ENCODE peak calls at places on chromosomes 6 and 20, in six cellular contexts. S is tibial artery; C is CD4-positive, alpha-beta memory T cell; E is CD8-positive, alpha-beta memory T cell; H is iPS DF 6.9; U is dorsolateral prefrontal cortex. R is an unnamed sample.

GRCh38 chr6:149458196-149458595 is 26.6 kb downstream of the ZC3H12D start:
- DNase-seq in U (no peak), S (no peak), C (peak; percentile 17), E (no peak), H (no peak), R (no peak)

GRCh38 chr6:149190228-149190831 is 127.2 kb upstream of the TAB2 start:
- DNase-seq in C (peak; percentile 48), E (no peak), U (no peak), H (peak; percentile 39), S (no peak), R (peak; percentile 53)

GRCh38 chr6:52243282-52243893 is 912 bp downstream of the IL17F start:
- DNase-seq in E (no peak), S (no peak), C (no peak), H (no peak), U (no peak), R (no peak)

GRCh38 chr6:48658910-48659309 is 547.9 kb upstream of the PTCHD4 start:
- DNase-seq in S (no peak), U (no peak), E (no peak), C (no peak), H (no peak), R (no peak)

GRCh38 chr6:101663099-101663498 is 269.6 kb downstream of the GRIK2 start:
- DNase-seq in U (no peak), C (no peak), S (no peak), H (no peak), E (no peak), R (no peak)

GRCh38 chr6:11146117-11146826 is 34.7 kb upstream of the ERVFRD-1 start:
- DNase-seq in H (no peak), S (no peak), U (no peak), C (no peak), E (no peak), R (no peak)

GRCh38 chr20:10848810-10849370 is 175.1 kb upstream of the JAG1 start:
- DNase-seq in U (no peak), S (no peak), E (no peak), H (no peak), C (no peak), R (no peak)

GRCh38 chr6:169577974-169578373 is 123.9 kb downstream of the WDR27 start:
- DNase-seq in C (no peak), U (no peak), H (no peak), E (no peak), S (no peak), R (no peak)

GRCh38 chr20:37397076-37397953 is 51.4 kb downstream of the SRC start:
- DNase-seq in U (no peak), H (no peak), S (no peak), C (peak; percentile 11), E (no peak), R (no peak)

GRCh38 chr6:16406966-16407365 is 168.6 kb downstream of the GMPR start:
- DNase-seq in S (no peak), U (no peak), C (no peak), E (no peak), H (no peak), R (no peak)

GRCh38 chr6:125526007-125526720 is 223.3 kb upstream of the HEY2 start:
- DNase-seq in U (no peak), E (no peak), C (no peak), H (no peak), S (no peak), R (no peak)

GRCh38 chr20:21515300-21516179 is 1.7 kb upstream of the NKX2-2 start:
- DNase-seq in E (no peak), C (no peak), U (no peak), H (no peak), S (no peak), R (no peak)

GRCh38 chr20:63043348-63044203 is 36.8 kb upstream of the BHLHE23 start:
- DNase-seq in U (no peak), H (no peak), C (no peak), S (no peak), E (no peak), R (no peak)

GRCh38 chr6:132813173-132813856 is 1.1 kb upstream of the RPS12 start:
- DNase-seq in H (no peak), C (peak; percentile 60), U (no peak), S (peak; percentile 45), E (peak; percentile 59), R (peak; percentile 25)

GRCh38 chr6:76984572-76984971 is 478.7 kb downstream of the HTR1B start:
- DNase-seq in H (no peak), S (no peak), C (no peak), E (no peak), U (no peak), R (no peak)

GRCh38 chr6:12163149-12163548 is 127.0 kb upstream of the EDN1 start:
- DNase-seq in H (no peak), S (no peak), C (peak; percentile 52), E (peak; percentile 44), U (no peak), R (no peak)

GRCh38 chr20:44071526-44072111 is 115.4 kb downstream of the JPH2 start:
- DNase-seq in E (no peak), S (peak; percentile 5), U (no peak), H (no peak), C (no peak), R (no peak)

GRCh38 chr6:63643862-63644261 is 8.3 kb downstream of the PHF3 start:
- DNase-seq in C (peak; percentile 58), S (no peak), H (no peak), U (no peak), E (peak; percentile 49), R (no peak)

GRCh38 chr20:38186788-38187221 is 21.7 kb upstream of the TGM2 start:
- DNase-seq in U (no peak), C (no peak), S (no peak), E (no peak), H (no peak), R (no peak)

GRCh38 chr20:48787861-48788375 is 39.9 kb downstream of the PREX1 start:
- DNase-seq in U (no peak), C (no peak), E (no peak), S (no peak), H (no peak), R (no peak)

DNA sequence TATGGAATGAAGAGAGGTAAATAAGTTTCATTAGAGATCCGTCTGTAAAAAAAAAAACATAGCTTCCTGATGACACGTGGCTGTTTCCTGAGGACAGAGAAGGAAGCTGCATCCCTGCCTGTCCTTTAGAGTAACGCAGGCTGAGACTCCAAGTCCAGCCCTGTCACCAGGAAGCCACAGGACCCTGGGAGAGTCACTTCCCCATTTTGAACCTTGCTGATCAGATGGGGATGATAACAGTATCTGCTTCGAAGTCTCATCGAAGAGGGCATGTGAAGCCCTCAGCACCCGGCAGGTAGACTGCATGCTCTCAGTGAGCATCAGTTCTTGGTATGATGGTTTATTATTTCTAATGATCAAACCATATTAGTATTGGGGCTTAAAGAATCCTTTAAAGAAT is 139.1 kb upstream of the KCNG1 start:
- DNase-seq in C (no peak), E (no peak), H (no peak), U (no peak), S (no peak), R (no peak)
- H3K27ac ChIP-seq in C (no peak overlapping the region), E (no peak overlapping the region), H (no peak overlapping the region), U (no peak overlapping the region), S (no peak overlapping the region), R (no peak overlapping the region)

GRCh38 chr20:50726955-50727791 is 4.2 kb upstream of the PARD6B start:
- DNase-seq in U (no peak), H (no peak), C (no peak), S (no peak), E (no peak), R (no peak)
- H3K27ac ChIP-seq in U (no peak overlapping the region), H (no peak overlapping the region), C (no peak overlapping the region), S (no peak overlapping the region), E (no peak overlapping the region), R (no peak overlapping the region)

DNA sequence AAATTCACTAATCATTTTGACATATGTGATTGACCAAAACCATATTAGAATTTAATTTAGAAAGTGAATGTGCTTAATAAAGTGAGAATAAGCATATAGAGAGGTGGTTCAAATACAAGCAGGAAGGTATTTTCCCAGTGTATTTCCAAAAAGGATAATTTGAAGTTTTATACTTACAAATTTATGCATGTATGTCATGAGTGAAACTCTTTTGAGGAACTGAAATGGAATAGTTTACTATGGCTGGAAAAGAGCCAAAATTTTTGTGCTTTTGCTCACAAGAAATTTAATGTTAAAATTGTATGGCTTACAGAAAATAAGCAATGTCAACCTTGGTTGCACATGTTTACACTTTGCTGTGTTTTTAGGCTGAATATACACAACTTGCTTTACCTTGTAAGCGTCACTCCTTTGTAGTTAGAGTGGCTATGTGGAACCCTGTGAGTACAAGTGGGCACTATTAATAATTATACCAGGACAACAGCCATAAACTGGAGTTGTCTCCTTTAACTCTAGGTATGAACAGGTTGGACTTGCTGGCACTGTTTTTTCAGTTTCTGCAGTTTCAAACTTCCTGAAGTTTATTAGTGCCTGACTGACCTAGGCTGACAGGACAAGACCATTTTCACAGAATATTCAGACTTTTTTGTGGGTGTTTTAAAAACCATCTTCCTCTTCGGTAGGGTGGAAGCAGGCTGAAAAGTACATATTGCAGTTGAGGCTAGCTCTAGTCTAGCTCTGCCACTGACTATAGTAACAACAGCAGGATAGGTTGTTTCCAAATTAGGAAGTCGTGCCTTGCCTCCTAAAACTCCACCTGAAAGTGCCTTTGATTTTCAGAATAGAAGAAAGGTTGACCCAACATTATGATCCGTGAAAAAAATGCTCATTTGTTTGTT is 6.0 kb downstream of the AFDN start:
- DNase-seq in C (no peak), H (no peak), S (no peak), U (no peak), E (no peak), R (peak; percentile 57)
- H3K27ac ChIP-seq in C (no peak overlapping the region), H (no peak overlapping the region), S (no peak overlapping the region), U (no peak overlapping the region), E (peak overlapping the region; percentile 40), R (peak overlapping the region; percentile 66)

DNA sequence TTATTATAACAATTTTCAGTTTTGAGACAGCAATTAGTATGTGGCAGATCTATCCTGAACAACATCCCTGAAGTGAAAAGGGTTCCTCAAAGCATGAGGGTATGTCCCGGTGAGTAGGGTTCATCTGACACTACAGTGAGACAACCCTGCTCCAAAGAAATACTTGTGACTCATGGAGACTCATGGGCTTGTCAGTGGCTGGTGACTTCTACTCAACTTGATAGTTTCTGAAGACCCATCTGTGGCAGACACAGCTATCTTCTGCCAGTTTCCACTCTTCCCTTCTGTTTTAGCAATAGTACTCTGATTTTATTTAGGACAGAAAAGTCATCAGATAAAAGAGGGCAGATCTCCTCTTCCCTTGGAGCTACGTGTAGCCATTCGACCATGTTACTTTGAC is 41.4 kb downstream of the MAP3K7 start:
- DNase-seq in H (no peak), C (no peak), U (no peak), E (no peak), S (no peak), R (no peak)
- H3K27ac ChIP-seq in H (no peak overlapping the region), C (no peak overlapping the region), U (no peak overlapping the region), E (no peak overlapping the region), S (no peak overlapping the region), R (no peak overlapping the region)

R was measured in prostate gland.